ENCODE peak calls at places on chromosomes 3 and 15, in four cellular contexts. R is stimulated activated CD4-positive, alpha-beta T cell treated with anti-CD3 and anti-CD28 coated beads, TNF-alpha, amount 100 ng/mL, for 4 hours; T is ureter; C is HTR-8/SVneo. O is an unnamed sample.

GRCh38 chr3:99753268-99753975 is 64.2 kb upstream of the CMSS1 start:
- DNase-seq in T (no peak), R (no peak), C (peak), O (peak)

GRCh38 chr3:189664311-189664710 is 33.1 kb downstream of the TP63 start:
- DNase-seq in T (no peak), R (no peak), C (peak), O (peak)

GRCh38 chr15:78651007-78651406 is 10.0 kb upstream of the CHRNB4 start:
- DNase-seq in R (no peak), T (no peak), C (no peak), O (no peak)

GRCh38 chr3:76554717-76555116 is 485.2 kb upstream of the ROBO2 start:
- DNase-seq in R (no peak), C (no peak), T (no peak), O (no peak)

GRCh38 chr15:90097475-90097874 is 4.8 kb downstream of the IDH2 start:
- DNase-seq in T (no peak), R (peak), C (no peak), O (no peak)

GRCh38 chr3:10467904-10468610 is 37.3 kb downstream of the ATP2B2 start:
- DNase-seq in T (no peak), R (no peak), C (no peak), O (no peak)

GRCh38 chr3:186192823-186193222 is 83.9 kb upstream of the ETV5 start:
- DNase-seq in R (no peak), T (no peak), C (no peak), O (no peak)

GRCh38 chr3:161014997-161015749 is 90.0 kb downstream of the B3GALNT1 start:
- DNase-seq in C (no peak), R (no peak), T (no peak), O (no peak)

GRCh38 chr3:66481071-66482001 is 19.5 kb downstream of the LRIG1 start:
- DNase-seq in C (no peak), T (no peak), R (no peak), O (no peak)

GRCh38 chr3:86988235-86988634 is 2.7 kb downstream of the VGLL3 start:
- DNase-seq in C (peak), R (no peak), T (no peak), O (no peak)

GRCh38 chr3:131701153-131701791 is 198.5 kb upstream of the MRPL3 start:
- DNase-seq in R (no peak), T (no peak), C (no peak), O (no peak)

GRCh38 chr3:64104691-64105101 is 81.4 kb upstream of the PSMD6 start:
- DNase-seq in R (no peak), T (no peak), C (peak), O (peak)

GRCh38 chr3:33146791-33147445 is 33.1 kb downstream of the CRTAP start:
- DNase-seq in T (no peak), R (no peak), C (no peak), O (no peak)

GRCh38 chr15:94075349-94075748 is 156.0 kb upstream of the MCTP2 start:
- DNase-seq in T (no peak), C (no peak), R (no peak), O (no peak)

GRCh38 chr15:46795685-46796084 is 921.6 kb upstream of the SEMA6D start:
- DNase-seq in T (no peak), C (no peak), R (no peak), O (no peak)

GRCh38 chr3:85912981-85913380 is 954.2 kb downstream of the CADM2 start:
- DNase-seq in C (no peak), R (no peak), T (no peak), O (peak)

GRCh38 chr3:156551746-156552145 is 3.2 kb downstream of the SSR3 start:
- DNase-seq in R (no peak), C (peak), T (no peak), O (peak)

GRCh38 chr3:193915613-193916012 is 220.3 kb upstream of the HES1 start:
- DNase-seq in T (no peak), C (no peak), R (no peak), O (no peak)

GRCh38 chr3:189727191-189727590 is 96.0 kb downstream of the TP63 start:
- DNase-seq in C (no peak), T (no peak), R (no peak), O (no peak)

GRCh38 chr3:78659386-78659987 is 1108.3 kb downstream of the ROBO1 start:
- DNase-seq in C (peak), R (no peak), T (no peak), O (peak)

GRCh38 chr3:174440350-174440716 is 418.8 kb upstream of the NAALADL2 start:
- DNase-seq in C (no peak), R (no peak), T (no peak), O (no peak)

GRCh38 chr3:189530822-189531221 is 100.4 kb upstream of the TP63 start:
- DNase-seq in T (no peak), C (no peak), R (no peak), O (peak)

GRCh38 chr3:184311633-184312032 is 2.8 kb upstream of the EIF4G1 start:
- DNase-seq in C (no peak), R (no peak), T (no peak), O (no peak)

GRCh38 chr3:34216713-34217346 is 418.4 kb downstream of the PDCD6IP start:
- DNase-seq in C (no peak), T (no peak), R (no peak), O (no peak)

GRCh38 chr3:125300416-125300815 is 74.7 kb downstream of the ZNF148 start:
- DNase-seq in C (peak), R (no peak), T (no peak), O (no peak)

GRCh38 chr3:39166932-39167532 is 13.6 kb upstream of the CSRNP1 start:
- DNase-seq in R (no peak), T (no peak), C (no peak), O (no peak)

GRCh38 chr3:139480585-139480984 is 4.3 kb upstream of the RBP2 start:
- DNase-seq in C (no peak), T (no peak), R (no peak), O (no peak)

GRCh38 chr3:70990723-70991122 is 592.8 kb downstream of the FOXP1 start:
- DNase-seq in R (no peak), T (no peak), C (no peak), O (no peak)

GRCh38 chr15:86001200-86001599 is 78.5 kb upstream of the AGBL1 start:
- DNase-seq in R (no peak), C (no peak), T (no peak), O (no peak)

GRCh38 chr3:123728014-123728413 is 143.2 kb upstream of the HACD2 start:
- DNase-seq in R (no peak), C (no peak), T (peak), O (no peak)

GRCh38 chr3:46049093-46049492 is 21.8 kb upstream of the XCR1 start:
- DNase-seq in R (no peak), C (no peak), T (no peak), O (no peak)

GRCh38 chr3:48429416-48430358 is at the start of gene PLXNB1:
- DNase-seq in T (peak), R (peak), C (peak), O (no peak)

GRCh38 chr3:31521468-31521867 is 11.3 kb upstream of the STT3B start:
- DNase-seq in R (no peak), C (no peak), T (no peak), O (no peak)

GRCh38 chr3:126376464-126376863 is 18.2 kb upstream of the CFAP100 start:
- DNase-seq in R (no peak), C (no peak), T (no peak), O (no peak)

GRCh38 chr3:9175421-9175820 is 74.0 kb downstream of the SRGAP3 start:
- DNase-seq in R (no peak), T (peak), C (peak), O (no peak)

GRCh38 chr15:88652456-88653199 is 13.8 kb downstream of the ISG20 start:
- DNase-seq in C (no peak), T (no peak), R (no peak), O (no peak)

GRCh38 chr15:101615414-101615985 is 36.7 kb downstream of the TM2D3 start:
- DNase-seq in R (no peak), T (no peak), C (no peak), O (no peak)

GRCh38 chr15:44101286-44101685 is 93.8 kb downstream of the FRMD5 start:
- DNase-seq in T (no peak), C (no peak), R (no peak), O (peak)

GRCh38 chr15:31473384-31474058 is 146.9 kb downstream of the KLF13 start:
- DNase-seq in C (no peak), R (no peak), T (peak), O (no peak)